ENCODE peak calls at places on chromosomes 4 and X, in eight cellular contexts. One of them, this sample, is unnamed.

GRCh38 chrX:66017659-66018170 is 22.2 kb downstream of the VSIG4 start:
- DNase-seq in activated T-cell treated with anti-CD3 and anti-CD28 coated beads, Interleukin-2, amount 50 U/mL, for 48 hours: no peak
- DNase-seq in nucleus accumbens: no peak
- DNase-seq in globus pallidus: no peak
- DNase-seq in GDM1: no peak
- DNase-seq in cerebellar cortex: no peak
- DNase-seq in bronchial epithelial cell: no peak
- DNase-seq in endothelial cell: no peak
- DNase-seq in this sample: no peak

GRCh38 chr4:165118256-165118909 is 5.7 kb upstream of the TMEM192 start:
- DNase-seq in endothelial cell: no peak
- DNase-seq in nucleus accumbens: no peak
- DNase-seq in cerebellar cortex: no peak
- DNase-seq in globus pallidus: no peak
- DNase-seq in GDM1: no peak
- DNase-seq in bronchial epithelial cell: no peak
- DNase-seq in activated T-cell treated with anti-CD3 and anti-CD28 coated beads, Interleukin-2, amount 50 U/mL, for 48 hours: no peak
- DNase-seq in this sample: no peak

GRCh38 chrX:8504451-8504850 is 39.8 kb downstream of the VCX3B start:
- DNase-seq in globus pallidus: no peak
- DNase-seq in cerebellar cortex: no peak
- DNase-seq in activated T-cell treated with anti-CD3 and anti-CD28 coated beads, Interleukin-2, amount 50 U/mL, for 48 hours: no peak
- DNase-seq in bronchial epithelial cell: peak
- DNase-seq in GDM1: no peak
- DNase-seq in nucleus accumbens: no peak
- DNase-seq in endothelial cell: no peak
- DNase-seq in this sample: no peak

GRCh38 chr4:168832746-168833575 is 177.1 kb downstream of the CBR4 start:
- DNase-seq in endothelial cell: peak
- DNase-seq in nucleus accumbens: no peak
- DNase-seq in globus pallidus: no peak
- DNase-seq in GDM1: no peak
- DNase-seq in bronchial epithelial cell: peak
- DNase-seq in cerebellar cortex: peak
- DNase-seq in activated T-cell treated with anti-CD3 and anti-CD28 coated beads, Interleukin-2, amount 50 U/mL, for 48 hours: no peak
- DNase-seq in this sample: no peak

GRCh38 chr4:158813113-158813512 is 44.3 kb downstream of the FNIP2 start:
- DNase-seq in bronchial epithelial cell: no peak
- DNase-seq in cerebellar cortex: no peak
- DNase-seq in endothelial cell: no peak
- DNase-seq in globus pallidus: no peak
- DNase-seq in nucleus accumbens: no peak
- DNase-seq in GDM1: no peak
- DNase-seq in activated T-cell treated with anti-CD3 and anti-CD28 coated beads, Interleukin-2, amount 50 U/mL, for 48 hours: no peak
- DNase-seq in this sample: no peak

GRCh38 chr4:14333616-14334015 is 668.7 kb upstream of the CPEB2 start:
- DNase-seq in GDM1: no peak
- DNase-seq in activated T-cell treated with anti-CD3 and anti-CD28 coated beads, Interleukin-2, amount 50 U/mL, for 48 hours: no peak
- DNase-seq in bronchial epithelial cell: peak
- DNase-seq in globus pallidus: no peak
- DNase-seq in cerebellar cortex: no peak
- DNase-seq in nucleus accumbens: no peak
- DNase-seq in endothelial cell: no peak
- DNase-seq in this sample: no peak

GRCh38 chr4:80054375-80054774 is 18.7 kb downstream of the ANTXR2 start:
- DNase-seq in activated T-cell treated with anti-CD3 and anti-CD28 coated beads, Interleukin-2, amount 50 U/mL, for 48 hours: no peak
- DNase-seq in nucleus accumbens: no peak
- DNase-seq in endothelial cell: no peak
- DNase-seq in globus pallidus: no peak
- DNase-seq in GDM1: no peak
- DNase-seq in cerebellar cortex: no peak
- DNase-seq in bronchial epithelial cell: no peak
- DNase-seq in this sample: no peak

GRCh38 chrX:96753230-96753629 is 68.6 kb downstream of the DIAPH2 start:
- DNase-seq in cerebellar cortex: no peak
- DNase-seq in activated T-cell treated with anti-CD3 and anti-CD28 coated beads, Interleukin-2, amount 50 U/mL, for 48 hours: no peak
- DNase-seq in nucleus accumbens: no peak
- DNase-seq in globus pallidus: no peak
- DNase-seq in GDM1: no peak
- DNase-seq in bronchial epithelial cell: no peak
- DNase-seq in endothelial cell: no peak
- DNase-seq in this sample: no peak

GRCh38 chrX:71514367-71515038 is 18.4 kb upstream of the OGT start:
- DNase-seq in endothelial cell: no peak
- DNase-seq in GDM1: no peak
- DNase-seq in cerebellar cortex: no peak
- DNase-seq in activated T-cell treated with anti-CD3 and anti-CD28 coated beads, Interleukin-2, amount 50 U/mL, for 48 hours: no peak
- DNase-seq in globus pallidus: no peak
- DNase-seq in bronchial epithelial cell: no peak
- DNase-seq in nucleus accumbens: no peak
- DNase-seq in this sample: no peak

This sample was measured in CD8-positive, alpha-beta memory T cell.